ENCODE peak calls at places on chromosomes 12 and 14, in five cellular contexts. S, M, U, B and V are unnamed samples.

GRCh38 chr14:61160798-61161197 is 120.3 kb downstream of the TMEM30B start:
- DNase-seq in M (no peak), B (no peak), S (no peak), U (no peak), V (no peak)

GRCh38 chr12:12691549-12691948 is 4.4 kb downstream of the GPR19 start:
- DNase-seq in M (no peak), U (no peak), B (no peak), S (no peak), V (no peak)

GRCh38 chr12:112261559-112261958 is 120.7 kb downstream of the HECTD4 start:
- DNase-seq in B (peak), U (no peak), S (no peak), M (no peak), V (no peak)

GRCh38 chr14:54893151-54893760 is 9.4 kb downstream of the GCH1 start:
- DNase-seq in M (no peak), S (no peak), U (peak), B (peak), V (peak)

GRCh38 chr12:44616385-44616784 is 259.7 kb downstream of the NELL2 start:
- DNase-seq in S (no peak), B (peak), M (no peak), U (no peak), V (no peak)

GRCh38 chr12:21823581-21823980 is 49.1 kb upstream of the KCNJ8 start:
- DNase-seq in U (no peak), S (no peak), M (no peak), B (no peak), V (peak)

GRCh38 chr12:96810477-96810876 is 96.6 kb upstream of the NEDD1 start:
- DNase-seq in S (no peak), U (no peak), M (no peak), B (no peak), V (no peak)

GRCh38 chr12:24681570-24681969 is 267.3 kb downstream of the BCAT1 start:
- DNase-seq in M (no peak), U (no peak), B (no peak), S (no peak), V (no peak)

GRCh38 chr14:64184103-64184729 is 110.0 kb downstream of the ESR2 start:
- DNase-seq in B (no peak), S (no peak), U (no peak), M (no peak), V (no peak)

GRCh38 chr14:41362134-41362533 is 244.5 kb upstream of the LRFN5 start:
- DNase-seq in B (no peak), U (no peak), S (no peak), M (no peak), V (no peak)

GRCh38 chr12:69694123-69694522 is 5.0 kb downstream of the BEST3 start:
- DNase-seq in M (no peak), U (no peak), S (no peak), B (no peak), V (no peak)